ENCODE peak calls at places on chromosomes 13 and 19, in nine cellular contexts. K is cardiac fibroblast, S is astrocyte of the cerebellum, N is NB4, E is OCI-LY7, L is H9, C is fibroblast of the aortic adventitia, Y is nephron progenitor cell, F is brain microvascular endothelial cell. Z is an unnamed sample.
A peak's percentile ranks its signal among the peaks of the same experiment; 100 is the strongest.

GRCh38 chr19:44757735-44758505 is 9.4 kb downstream of the BCL3 start:
- DNase-seq in S (no peak), N (no peak), L (peak; percentile 74), K (peak; percentile 76), Y (peak; percentile 77), F (no peak), C (peak; percentile 58), E (no peak), Z (no peak)

GRCh38 chr13:114151565-114152284 is 19.3 kb upstream of the RASA3 start:
- DNase-seq in C (no peak), F (no peak), Y (no peak), K (peak; percentile 40), E (no peak), L (no peak), S (no peak), N (peak; percentile 60), Z (no peak)

GRCh38 chr19:1567848-1568227 is 287 bp downstream of the MEX3D start:
- DNase-seq in L (no peak), K (no peak), Y (no peak), F (no peak), C (no peak), S (no peak), N (no peak), E (peak; percentile 21), Z (no peak)

GRCh38 chr19:53670345-53670744 is 38.5 kb downstream of the DPRX start:
- DNase-seq in N (no peak), E (no peak), F (no peak), C (no peak), S (no peak), K (no peak), L (no peak), Y (no peak), Z (no peak)

GRCh38 chr13:99556867-99557443 is 55.7 kb downstream of the TM9SF2 start:
- DNase-seq in E (no peak), F (no peak), N (no peak), K (no peak), Y (no peak), C (no peak), L (no peak), S (no peak), Z (no peak)

GRCh38 chr13:85277753-85278152 is 521.5 kb downstream of the SLITRK6 start:
- DNase-seq in L (no peak), S (no peak), Y (no peak), C (peak; percentile 22), E (no peak), F (peak; percentile 48), K (peak; percentile 7), N (no peak), Z (no peak)

GRCh38 chr13:42990147-42990990 is 1.7 kb downstream of the EPSTI1 start:
- DNase-seq in S (no peak), E (no peak), N (no peak), C (peak; percentile 16), K (peak; percentile 41), L (no peak), F (peak; percentile 50), Y (no peak), Z (no peak)

GRCh38 chr13:97141564-97142005 is 80.5 kb upstream of the MBNL2 start:
- DNase-seq in E (no peak), N (peak; percentile 69), C (peak; percentile 73), K (peak; percentile 79), F (peak; percentile 89), L (peak; percentile 72), S (peak; percentile 63), Y (peak; percentile 11), Z (peak; percentile 23)

GRCh38 chr19:30315159-30315558 is 57.0 kb upstream of the ZNF536 start:
- DNase-seq in F (no peak), C (no peak), N (no peak), E (no peak), Y (no peak), S (no peak), K (no peak), L (no peak), Z (no peak)

GRCh38 chr13:99367663-99368448 is 60.7 kb upstream of the GPR183 start:
- DNase-seq in E (no peak), K (no peak), N (no peak), F (no peak), Y (no peak), S (no peak), C (no peak), L (no peak), Z (no peak)

GRCh38 chr13:103067751-103068563 is 1.7 kb upstream of the SLC10A2 start:
- DNase-seq in L (peak; percentile 87), Y (no peak), K (no peak), E (no peak), F (no peak), S (no peak), C (no peak), N (no peak), Z (no peak)

GRCh38 chr19:1254081-1254527 is 5.7 kb downstream of the MIDN start:
- DNase-seq in F (no peak), K (no peak), E (no peak), N (no peak), C (no peak), L (no peak), Y (no peak), S (no peak), Z (no peak)

GRCh38 chr13:35714588-35714987 is 238.1 kb upstream of the MAB21L1 start:
- DNase-seq in E (no peak), Y (no peak), K (no peak), L (peak; percentile 44), N (no peak), S (no peak), C (no peak), F (no peak), Z (no peak)

GRCh38 chr19:23393121-23393520 is 2.1 kb downstream of the ZNF91 start:
- DNase-seq in N (no peak), C (no peak), F (no peak), Y (no peak), E (no peak), S (no peak), K (peak; percentile 2), L (no peak), Z (no peak)

GRCh38 chr19:13579388-13580060 is 73.2 kb upstream of the CACNA1A start:
- DNase-seq in Y (no peak), E (no peak), C (peak; percentile 93), N (no peak), L (no peak), K (peak; percentile 9), S (peak; percentile 23), F (no peak), Z (no peak)

GRCh38 chr13:104318121-104318520 is 1251.9 kb upstream of the SLC10A2 start:
- DNase-seq in N (peak; percentile 16), E (no peak), L (no peak), C (peak; percentile 15), K (peak; percentile 58), Y (no peak), S (peak; percentile 31), F (peak; percentile 71), Z (no peak)
- TF ChIP-seq CTCF in N (no peak), E (no peak), L (peak; percentile 48), C (peak; percentile 11), K (peak; percentile 52), Y (peak; percentile 25), S (peak; percentile 59), F (peak; percentile 74), Z (no peak)

DNA sequence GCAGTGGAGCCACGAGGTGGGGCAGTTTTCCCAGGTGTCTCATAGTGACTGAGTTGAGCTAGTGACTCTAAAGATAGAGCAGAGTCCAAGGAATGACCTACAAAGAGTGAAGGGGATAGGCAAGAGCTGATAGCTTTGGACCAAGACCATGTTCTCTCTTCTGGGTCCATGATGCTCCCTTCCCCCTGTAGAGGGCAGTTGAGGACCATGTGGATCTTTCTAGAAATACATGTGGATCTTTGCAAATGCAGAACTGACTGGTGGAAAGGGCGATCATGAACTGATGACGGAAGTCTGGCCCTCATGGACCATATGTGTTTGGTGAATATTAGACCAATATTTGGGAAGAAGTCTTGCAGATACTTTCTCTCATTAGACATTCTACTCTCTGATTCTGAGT is 6.9 kb downstream of the PSG1 start:
- DNase-seq in F (no peak), S (no peak), L (no peak), K (no peak), Y (no peak), N (no peak), E (no peak), C (no peak), Z (no peak)
- TF ChIP-seq CTCF in F (peak; percentile 32), S (peak; percentile 22), L (no peak), K (no peak), Y (no peak), N (no peak), E (no peak), C (peak; percentile 19), Z (peak; percentile 4)

DNA sequence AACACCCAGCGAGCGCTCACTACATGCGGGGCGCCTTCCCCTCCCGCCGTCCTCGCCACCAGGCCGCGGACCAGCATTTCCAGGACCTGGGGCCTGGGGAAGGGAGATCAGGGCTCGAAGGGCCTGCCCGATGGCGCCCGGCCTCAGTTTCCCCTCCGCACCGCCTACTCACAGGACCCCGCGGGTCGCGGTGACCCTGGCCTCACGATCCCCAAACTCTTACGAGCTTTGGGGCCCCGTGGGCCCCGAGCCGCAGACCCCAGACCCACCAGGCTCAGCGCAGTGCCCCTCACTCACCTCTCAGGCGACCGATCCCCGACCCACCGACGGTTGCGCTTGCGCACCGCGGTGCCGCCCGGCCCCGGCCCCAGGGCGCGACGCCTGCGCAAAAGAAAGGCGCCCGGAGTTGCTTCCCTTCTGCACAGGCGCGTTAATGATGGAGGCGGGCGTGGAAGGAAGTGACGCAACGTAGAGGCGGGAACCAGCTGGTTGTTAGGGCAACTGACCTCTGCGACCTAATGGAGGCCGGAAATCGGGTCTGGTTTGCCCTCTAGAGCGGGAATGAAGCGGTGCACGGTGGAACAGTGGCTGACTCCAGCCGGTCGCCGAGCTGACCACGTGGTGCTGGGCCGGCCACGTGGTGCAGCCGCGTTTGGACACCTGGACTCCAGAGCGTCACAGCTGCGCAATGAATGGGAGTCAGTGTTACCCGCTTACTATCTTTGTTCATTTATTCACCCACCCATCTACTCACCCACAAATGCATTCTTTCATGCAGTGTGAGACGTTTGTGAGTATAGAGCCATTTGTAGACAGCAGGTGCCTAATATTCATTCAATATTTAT is at the start of gene SGTA:
- DNase-seq in E (peak; percentile 100), S (peak; percentile 97), C (peak; percentile 99), N (peak; percentile 97), K (peak; percentile 99), L (peak; percentile 99), F (peak; percentile 99), Y (peak; percentile 96), Z (peak; percentile 97)
- TF ChIP-seq CTCF in E (peak; percentile 50), S (peak; percentile 47), C (peak; percentile 55), N (peak; percentile 7), K (peak; percentile 53), L (peak; percentile 55), F (peak; percentile 56), Y (peak; percentile 31), Z (peak; percentile 40)

DNA sequence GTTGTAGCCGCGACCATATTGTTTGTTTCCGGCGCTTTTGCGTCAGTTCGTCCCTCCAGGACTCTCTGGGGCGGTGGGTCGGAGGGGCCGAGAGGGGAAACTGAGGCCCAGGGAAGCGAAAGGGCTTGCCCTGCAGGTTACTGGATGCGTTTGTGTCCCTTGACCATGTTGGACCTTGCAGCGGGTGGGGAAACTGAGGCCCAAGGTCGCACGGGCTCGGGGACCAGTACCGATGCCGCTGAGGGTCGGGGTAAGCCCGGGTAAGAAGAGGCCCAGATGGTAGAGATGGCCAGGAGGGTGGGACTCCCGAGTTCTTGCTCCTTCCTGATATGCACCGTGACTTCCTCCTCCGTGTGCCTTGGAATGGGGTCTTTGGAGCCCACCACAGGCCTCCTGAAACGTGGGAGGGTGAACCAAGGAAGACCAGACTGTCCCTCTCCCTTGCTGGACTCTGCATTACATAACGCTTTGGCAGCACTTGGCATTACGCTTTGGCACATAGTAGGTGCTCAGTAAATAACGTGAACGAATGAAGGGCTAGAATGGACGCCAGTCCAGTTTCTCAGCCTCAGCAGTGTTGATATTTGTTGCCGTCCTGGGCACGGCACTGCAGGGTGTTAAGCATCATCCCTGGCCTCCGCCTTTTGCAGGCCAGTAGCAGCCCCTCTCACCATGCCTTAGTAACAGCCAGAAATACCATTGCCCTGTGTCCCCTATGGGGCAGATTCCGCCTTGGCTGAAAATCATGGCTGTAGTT is 743 bp downstream of the CHAF1A start:
- DNase-seq in C (no peak), K (no peak), S (no peak), E (peak; percentile 37), L (peak; percentile 29), Y (peak; percentile 17), N (peak; percentile 28), F (no peak), Z (no peak)
- TF ChIP-seq CTCF in C (no peak), K (no peak), S (no peak), E (no peak), L (no peak), Y (no peak), N (no peak), F (no peak), Z (no peak)

Z was measured in AG09319.